ENCODE peak calls at places on chromosomes 13 and 19, in eight cellular contexts. One of them, this sample, is unnamed.

GRCh38 chr19:32372726-32373613 is 27.6 kb downstream of the ZNF507 start:
- DNase-seq in progenitor cell of endocrine pancreas: no peak
- DNase-seq in pons: no peak
- DNase-seq in activated naive CD4-positive, alpha-beta T cell treated with anti-CD3 and anti-CD28 coated beads, Interleukin-2, amount 10 ng/mL, durations not matched to agents 7 days and 5 days: no peak
- DNase-seq in IMR-90: no peak
- DNase-seq in head of caudate nucleus: no peak
- DNase-seq in heart right ventricle: no peak
- DNase-seq in fibroblast of the conjunctiva: no peak
- DNase-seq in this sample: no peak

GRCh38 chr19:32041681-32042292 is 303.6 kb upstream of the ZNF507 start:
- DNase-seq in progenitor cell of endocrine pancreas: peak
- DNase-seq in heart right ventricle: peak
- DNase-seq in head of caudate nucleus: peak
- DNase-seq in fibroblast of the conjunctiva: peak
- DNase-seq in IMR-90: peak
- DNase-seq in pons: peak
- DNase-seq in activated naive CD4-positive, alpha-beta T cell treated with anti-CD3 and anti-CD28 coated beads, Interleukin-2, amount 10 ng/mL, durations not matched to agents 7 days and 5 days: peak
- DNase-seq in this sample: peak

GRCh38 chr13:48576448-48576993 is 43.6 kb upstream of the RCBTB2 start:
- DNase-seq in progenitor cell of endocrine pancreas: no peak
- DNase-seq in fibroblast of the conjunctiva: no peak
- DNase-seq in IMR-90: no peak
- DNase-seq in head of caudate nucleus: no peak
- DNase-seq in heart right ventricle: no peak
- DNase-seq in activated naive CD4-positive, alpha-beta T cell treated with anti-CD3 and anti-CD28 coated beads, Interleukin-2, amount 10 ng/mL, durations not matched to agents 7 days and 5 days: no peak
- DNase-seq in pons: no peak
- DNase-seq in this sample: no peak

GRCh38 chr13:98599502-98600328 is 22.8 kb upstream of the STK24 start:
- DNase-seq in heart right ventricle: no peak
- DNase-seq in IMR-90: peak
- DNase-seq in pons: no peak
- DNase-seq in fibroblast of the conjunctiva: no peak
- DNase-seq in activated naive CD4-positive, alpha-beta T cell treated with anti-CD3 and anti-CD28 coated beads, Interleukin-2, amount 10 ng/mL, durations not matched to agents 7 days and 5 days: no peak
- DNase-seq in head of caudate nucleus: no peak
- DNase-seq in progenitor cell of endocrine pancreas: no peak
- DNase-seq in this sample: no peak

GRCh38 chr19:49056101-49056901 is 1.2 kb downstream of the CGB7 start:
- DNase-seq in fibroblast of the conjunctiva: no peak
- DNase-seq in heart right ventricle: peak
- DNase-seq in head of caudate nucleus: no peak
- DNase-seq in activated naive CD4-positive, alpha-beta T cell treated with anti-CD3 and anti-CD28 coated beads, Interleukin-2, amount 10 ng/mL, durations not matched to agents 7 days and 5 days: peak
- DNase-seq in progenitor cell of endocrine pancreas: peak
- DNase-seq in pons: peak
- DNase-seq in IMR-90: peak
- DNase-seq in this sample: peak

GRCh38 chr19:35932291-35932936 is 3.8 kb upstream of the LRFN3 start:
- DNase-seq in heart right ventricle: no peak
- DNase-seq in fibroblast of the conjunctiva: no peak
- DNase-seq in activated naive CD4-positive, alpha-beta T cell treated with anti-CD3 and anti-CD28 coated beads, Interleukin-2, amount 10 ng/mL, durations not matched to agents 7 days and 5 days: peak
- DNase-seq in IMR-90: no peak
- DNase-seq in progenitor cell of endocrine pancreas: no peak
- DNase-seq in head of caudate nucleus: no peak
- DNase-seq in pons: no peak
- DNase-seq in this sample: no peak

GRCh38 chr13:23639672-23640275 is 69.6 kb downstream of the TNFRSF19 start:
- DNase-seq in pons: peak
- DNase-seq in IMR-90: no peak
- DNase-seq in activated naive CD4-positive, alpha-beta T cell treated with anti-CD3 and anti-CD28 coated beads, Interleukin-2, amount 10 ng/mL, durations not matched to agents 7 days and 5 days: no peak
- DNase-seq in progenitor cell of endocrine pancreas: no peak
- DNase-seq in head of caudate nucleus: no peak
- DNase-seq in heart right ventricle: no peak
- DNase-seq in fibroblast of the conjunctiva: no peak
- DNase-seq in this sample: no peak

GRCh38 chr19:9139609-9140158 is 513 bp upstream of the ZNF317 start:
- DNase-seq in pons: no peak
- DNase-seq in activated naive CD4-positive, alpha-beta T cell treated with anti-CD3 and anti-CD28 coated beads, Interleukin-2, amount 10 ng/mL, durations not matched to agents 7 days and 5 days: no peak
- DNase-seq in head of caudate nucleus: no peak
- DNase-seq in heart right ventricle: no peak
- DNase-seq in progenitor cell of endocrine pancreas: no peak
- DNase-seq in IMR-90: no peak
- DNase-seq in fibroblast of the conjunctiva: no peak
- DNase-seq in this sample: peak

GRCh38 chr19:13012690-13013608 is 17.7 kb downstream of the NFIX start:
- DNase-seq in fibroblast of the conjunctiva: no peak
- DNase-seq in head of caudate nucleus: no peak
- DNase-seq in IMR-90: peak
- DNase-seq in pons: no peak
- DNase-seq in progenitor cell of endocrine pancreas: no peak
- DNase-seq in heart right ventricle: peak
- DNase-seq in activated naive CD4-positive, alpha-beta T cell treated with anti-CD3 and anti-CD28 coated beads, Interleukin-2, amount 10 ng/mL, durations not matched to agents 7 days and 5 days: peak
- DNase-seq in this sample: peak

GRCh38 chr13:107466326-107466725 is 749.0 kb downstream of the LIG4 start:
- DNase-seq in head of caudate nucleus: no peak
- DNase-seq in activated naive CD4-positive, alpha-beta T cell treated with anti-CD3 and anti-CD28 coated beads, Interleukin-2, amount 10 ng/mL, durations not matched to agents 7 days and 5 days: no peak
- DNase-seq in fibroblast of the conjunctiva: no peak
- DNase-seq in progenitor cell of endocrine pancreas: no peak
- DNase-seq in pons: no peak
- DNase-seq in heart right ventricle: no peak
- DNase-seq in IMR-90: peak
- DNase-seq in this sample: peak

This sample was measured in fibroblast of lung.